ENCODE peak calls at places on chromosomes 16 and 17, in seven cellular contexts. L, H, P, U, R, K and W are unnamed samples.

GRCh38 chr17:38741853-38742421 is 6.2 kb downstream of the PCGF2 start:
- DNase-seq in R (no peak), K (no peak), L (no peak), H (peak; percentile 48), U (peak; percentile 64), P (no peak), W (no peak)

GRCh38 chr17:58513913-58514794 is at the start of gene MTMR4:
- DNase-seq in R (peak; percentile 85), H (peak; percentile 94), P (peak; percentile 66), K (no peak), U (peak; percentile 82), L (peak; percentile 21), W (no peak)

GRCh38 chr17:752002-752619 is at the start of gene GEMIN4:
- DNase-seq in K (peak; percentile 29), U (peak; percentile 89), H (peak; percentile 95), L (peak; percentile 65), R (peak; percentile 96), P (peak; percentile 87), W (no peak)

GRCh38 chr17:8941520-8941919 is 24.0 kb downstream of the PIK3R5 start:
- DNase-seq in H (no peak), K (no peak), R (no peak), L (no peak), P (no peak), U (no peak), W (no peak)

GRCh38 chr17:73343168-73343634 is 31.4 kb upstream of the CDC42EP4 start:
- DNase-seq in U (no peak), L (peak; percentile 72), R (peak; percentile 67), P (peak; percentile 86), K (no peak), H (peak; percentile 88), W (no peak)

GRCh38 chr17:57470906-57471305 is 214.6 kb downstream of the MSI2 start:
- DNase-seq in H (no peak), L (no peak), R (no peak), U (no peak), K (no peak), P (no peak), W (no peak)

GRCh38 chr17:81939881-81940385 is 2.8 kb upstream of the PYCR1 start:
- DNase-seq in H (no peak), U (no peak), L (no peak), K (no peak), P (no peak), R (peak; percentile 70), W (no peak)

GRCh38 chr17:78716814-78717393 is 65.2 kb downstream of the CYTH1 start:
- DNase-seq in R (peak; percentile 73), U (peak; percentile 81), K (peak; percentile 64), L (no peak), H (no peak), P (peak; percentile 45), W (no peak)

GRCh38 chr17:9968881-9969280 is 63.8 kb upstream of the RCVRN start:
- DNase-seq in K (no peak), U (no peak), L (no peak), P (peak; percentile 55), R (no peak), H (no peak), W (no peak)

GRCh38 chr16:51155199-51155607 is 4.1 kb upstream of the SALL1 start:
- DNase-seq in H (no peak), U (no peak), R (no peak), K (no peak), P (no peak), L (no peak), W (no peak)

GRCh38 chr16:54437921-54438320 is 151.3 kb upstream of the IRX3 start:
- DNase-seq in U (no peak), K (no peak), R (no peak), L (no peak), H (no peak), P (no peak), W (no peak)

GRCh38 chr17:47203984-47204721 is 5.0 kb upstream of the MYL4 start:
- DNase-seq in U (no peak), P (no peak), R (no peak), L (no peak), H (no peak), K (no peak), W (no peak)

GRCh38 chr16:920722-921121 is 50.1 kb downstream of the LMF1 start:
- DNase-seq in H (no peak), U (no peak), R (peak; percentile 40), L (no peak), K (no peak), P (no peak), W (no peak)

GRCh38 chr16:30561212-30561816 is 3.1 kb upstream of the ZNF764 start:
- DNase-seq in L (no peak), P (no peak), H (no peak), K (no peak), U (no peak), R (peak; percentile 63), W (no peak)

GRCh38 chr17:57035971-57036481 is 49.0 kb upstream of the AKAP1 start:
- DNase-seq in H (no peak), R (no peak), K (no peak), U (peak; percentile 61), L (no peak), P (no peak), W (no peak)

GRCh38 chr17:79798296-79799173 is 1.7 kb upstream of the CBX8 start:
- DNase-seq in R (no peak), K (no peak), P (no peak), H (peak; percentile 57), L (no peak), U (no peak), W (no peak)

GRCh38 chr17:17019430-17019762 is 22.9 kb upstream of the MPRIP start:
- DNase-seq in K (no peak), U (no peak), P (no peak), H (no peak), L (no peak), R (no peak), W (no peak)

DNA sequence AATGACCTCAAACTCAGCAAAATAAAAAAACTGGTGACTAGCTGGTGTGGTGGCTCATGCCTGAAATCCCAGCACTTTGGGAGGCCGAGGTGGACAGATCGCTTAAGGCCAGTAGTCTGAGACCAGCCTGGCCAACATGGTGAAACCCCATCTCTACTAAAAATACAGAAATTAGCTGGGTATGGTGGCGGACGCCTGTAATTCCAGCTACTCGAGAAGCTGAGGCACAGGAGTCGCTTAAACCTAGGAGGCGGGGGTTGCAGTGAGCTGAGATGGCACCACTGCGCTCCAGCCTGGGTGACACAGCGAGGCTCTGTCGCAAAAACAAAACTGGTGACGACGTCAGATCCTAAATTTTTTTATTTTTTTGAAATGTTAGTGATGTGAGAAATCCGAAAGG is 82.6 kb upstream of the TOB1 start:
- DNase-seq in P (no peak), R (no peak), L (no peak), U (no peak), K (no peak), H (no peak), W (no peak)
- H3K27ac ChIP-seq in P (peak overlapping the region; percentile 92), R (peak overlapping the region; percentile 88), L (no peak overlapping the region), U (peak overlapping the region; percentile 82), K (peak overlapping the region; percentile 71), H (peak overlapping the region; percentile 89), W (peak overlapping the region; percentile 93)

DNA sequence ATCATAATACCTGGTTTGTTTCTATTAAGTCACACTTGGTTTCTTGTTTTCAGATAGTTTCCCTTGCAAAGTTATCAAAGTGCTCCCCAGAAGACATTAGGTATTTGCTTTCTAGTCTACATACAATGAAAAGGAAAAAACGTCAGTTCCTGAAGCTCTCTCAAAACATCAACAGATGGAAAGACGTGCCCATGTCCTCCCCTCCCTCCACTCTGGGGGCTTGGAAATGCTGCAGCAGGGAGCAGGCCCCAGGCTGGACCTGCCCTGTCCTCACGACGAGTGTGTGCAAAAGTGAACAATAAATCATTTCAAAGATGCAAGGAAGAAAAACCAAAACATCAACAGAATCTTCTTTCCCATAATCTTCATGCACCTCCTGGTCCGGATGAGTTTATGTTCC is 118.5 kb downstream of the USP22 start:
- DNase-seq in H (no peak), R (no peak), K (no peak), P (no peak), L (no peak), U (no peak), W (no peak)
- H3K27ac ChIP-seq in H (no peak overlapping the region), R (no peak overlapping the region), K (no peak overlapping the region), P (no peak overlapping the region), L (no peak overlapping the region), U (no peak overlapping the region), W (no peak overlapping the region)

DNA sequence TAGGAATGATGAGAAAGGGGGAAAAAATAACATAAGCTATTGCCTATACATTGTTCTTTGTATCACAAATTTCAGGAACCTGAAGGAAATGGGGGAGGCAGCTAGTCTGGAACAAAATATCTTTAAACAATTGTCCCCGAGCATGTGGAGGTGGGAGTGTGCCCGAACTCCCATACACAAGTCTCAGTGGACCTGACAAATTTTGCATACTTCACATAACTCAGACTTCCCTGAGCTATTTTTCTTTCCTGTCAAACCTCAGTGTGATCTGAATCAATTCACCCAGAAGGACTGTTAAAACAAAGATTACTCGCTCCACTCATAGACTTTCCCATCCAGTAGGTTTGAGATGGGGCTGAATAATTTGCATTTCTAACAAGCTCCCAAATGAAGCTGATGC is 1.6 kb upstream of the XPO6 start:
- DNase-seq in P (no peak), U (no peak), L (no peak), H (no peak), K (no peak), R (no peak), W (no peak)
- H3K27ac ChIP-seq in P (no peak overlapping the region), U (no peak overlapping the region), L (no peak overlapping the region), H (no peak overlapping the region), K (no peak overlapping the region), R (no peak overlapping the region), W (no peak overlapping the region)

GRCh38 chr17:19242926-19243325 is 5.8 kb downstream of the EPN2 start:
- DNase-seq in H (no peak), P (no peak), K (no peak), L (no peak), R (no peak), U (no peak), W (no peak)

GRCh38 chr17:19242323-19242722 is 5.2 kb downstream of the EPN2 start:
- DNase-seq in U (no peak), R (no peak), L (no peak), K (no peak), H (peak; percentile 22), P (no peak), W (peak; percentile 26)

GRCh38 chr17:19239544-19239943 is 2.4 kb downstream of the EPN2 start:
- DNase-seq in H (no peak), P (no peak), K (no peak), U (no peak), L (no peak), R (peak; percentile 32), W (no peak)

GRCh38 chr17:19238167-19238505 is 970 bp downstream of the EPN2 start:
- DNase-seq in L (no peak), P (no peak), R (peak; percentile 38), K (no peak), U (peak; percentile 46), H (peak; percentile 63), W (no peak)

DNA sequence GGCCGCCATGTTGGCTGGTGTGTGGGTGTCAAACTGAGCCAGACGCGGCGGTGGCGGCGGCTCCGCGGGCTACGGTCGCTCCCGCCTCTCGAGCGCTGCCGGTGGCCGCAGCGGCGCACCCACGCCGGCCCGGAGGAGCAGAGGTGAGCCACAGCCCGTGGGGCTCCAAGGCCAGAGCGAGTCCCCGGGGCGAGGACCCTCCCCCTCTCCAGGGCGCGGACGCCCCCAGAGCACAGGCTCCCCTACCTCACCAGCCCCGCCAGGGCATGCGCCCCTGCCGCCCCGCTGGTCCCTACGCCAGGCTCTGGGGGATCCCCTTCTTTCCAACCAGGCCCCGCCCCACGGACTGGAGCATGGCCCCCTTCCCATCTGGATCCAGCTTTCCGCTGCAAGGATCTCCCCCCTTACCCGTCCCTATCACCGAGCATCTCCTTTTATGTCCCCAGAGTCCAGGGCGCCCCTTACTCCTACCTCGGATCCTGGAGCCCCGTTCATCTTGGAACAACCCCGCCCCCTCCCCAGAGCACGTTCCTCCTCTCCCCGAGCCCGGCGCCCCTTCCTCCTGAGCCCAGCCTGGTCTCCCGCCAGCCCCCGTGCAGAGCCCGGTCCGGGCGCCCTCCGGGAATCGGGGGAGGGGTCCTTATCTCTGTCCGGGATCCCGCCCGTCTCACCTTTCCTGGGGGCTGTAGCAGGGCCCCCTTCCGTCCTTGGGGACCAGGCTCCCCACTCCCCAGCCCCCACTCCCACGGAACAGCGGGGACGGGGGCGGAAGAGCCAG is 412 bp downstream of the EPN2 start:
- DNase-seq in R (peak; percentile 40), H (peak; percentile 70), K (no peak), P (no peak), U (peak; percentile 33), L (no peak), W (no peak)
- H3K27ac ChIP-seq in R (peak overlapping the region; percentile 92), H (peak overlapping the region; percentile 93), K (peak overlapping the region; percentile 92), P (peak overlapping the region; percentile 43), U (peak overlapping the region; percentile 94), L (peak overlapping the region; percentile 39), W (peak overlapping the region; percentile 63)